ENCODE peak calls at places on chromosomes 11 and 22, in seven cellular contexts. One of them, this sample, is unnamed.

GRCh38 chr11:13116491-13116890 is 107.4 kb downstream of the RASSF10 start:
- DNase-seq in RWPE1: no peak
- DNase-seq in pons: no peak
- DNase-seq in activated CD8-positive, alpha-beta memory T cell treated with anti-CD3 and anti-CD28 coated beads for 4 hours: no peak
- DNase-seq in HTR-8/SVneo: no peak
- DNase-seq in left lobe of liver: no peak
- DNase-seq in HAP-1: no peak
- DNase-seq in this sample: no peak

GRCh38 chr11:27770576-27770975 is 70.3 kb upstream of the BDNF start:
- DNase-seq in RWPE1: peak; percentile 78
- DNase-seq in pons: no peak
- DNase-seq in activated CD8-positive, alpha-beta memory T cell treated with anti-CD3 and anti-CD28 coated beads for 4 hours: no peak
- DNase-seq in HTR-8/SVneo: peak; percentile 11
- DNase-seq in left lobe of liver: no peak
- DNase-seq in HAP-1: no peak
- DNase-seq in this sample: no peak

GRCh38 chr11:40204228-40204627 is 1255.2 kb downstream of the LRRC4C start:
- DNase-seq in RWPE1: no peak
- DNase-seq in pons: no peak
- DNase-seq in activated CD8-positive, alpha-beta memory T cell treated with anti-CD3 and anti-CD28 coated beads for 4 hours: no peak
- DNase-seq in HTR-8/SVneo: no peak
- DNase-seq in left lobe of liver: no peak
- DNase-seq in HAP-1: no peak
- DNase-seq in this sample: no peak

GRCh38 chr22:31039393-31039792 is 41.7 kb upstream of the SMTN start:
- DNase-seq in RWPE1: no peak
- DNase-seq in pons: no peak
- DNase-seq in activated CD8-positive, alpha-beta memory T cell treated with anti-CD3 and anti-CD28 coated beads for 4 hours: no peak
- DNase-seq in HTR-8/SVneo: no peak
- DNase-seq in left lobe of liver: no peak
- DNase-seq in HAP-1: no peak
- DNase-seq in this sample: no peak

GRCh38 chr11:68357568-68357967 is 45.2 kb downstream of the LRP5 start:
- DNase-seq in RWPE1: no peak
- DNase-seq in pons: no peak
- DNase-seq in activated CD8-positive, alpha-beta memory T cell treated with anti-CD3 and anti-CD28 coated beads for 4 hours: no peak
- DNase-seq in HTR-8/SVneo: no peak
- DNase-seq in left lobe of liver: peak; percentile 81
- DNase-seq in HAP-1: no peak
- DNase-seq in this sample: no peak

GRCh38 chr22:48886604-48887393 is 940.9 kb downstream of the BRD1 start:
- DNase-seq in RWPE1: no peak
- DNase-seq in pons: no peak
- DNase-seq in activated CD8-positive, alpha-beta memory T cell treated with anti-CD3 and anti-CD28 coated beads for 4 hours: no peak
- DNase-seq in HTR-8/SVneo: no peak
- DNase-seq in left lobe of liver: peak; percentile 31
- DNase-seq in HAP-1: no peak
- DNase-seq in this sample: no peak

GRCh38 chr22:20062766-20063083 is 17.3 kb upstream of the DGCR8 start:
- DNase-seq in RWPE1: peak; percentile 86
- DNase-seq in pons: no peak
- DNase-seq in activated CD8-positive, alpha-beta memory T cell treated with anti-CD3 and anti-CD28 coated beads for 4 hours: no peak
- DNase-seq in HTR-8/SVneo: no peak
- DNase-seq in left lobe of liver: no peak
- DNase-seq in HAP-1: no peak
- DNase-seq in this sample: no peak

GRCh38 chr11:113901141-113901540 is 3.5 kb upstream of the HTR3B start:
- DNase-seq in RWPE1: no peak
- DNase-seq in pons: no peak
- DNase-seq in activated CD8-positive, alpha-beta memory T cell treated with anti-CD3 and anti-CD28 coated beads for 4 hours: no peak
- DNase-seq in HTR-8/SVneo: no peak
- DNase-seq in left lobe of liver: no peak
- DNase-seq in HAP-1: no peak
- DNase-seq in this sample: no peak

GRCh38 chr22:32837142-32837541 is 35.6 kb downstream of the TIMP3 start:
- DNase-seq in RWPE1: no peak
- DNase-seq in pons: no peak
- DNase-seq in activated CD8-positive, alpha-beta memory T cell treated with anti-CD3 and anti-CD28 coated beads for 4 hours: no peak
- DNase-seq in HTR-8/SVneo: no peak
- DNase-seq in left lobe of liver: no peak
- DNase-seq in HAP-1: no peak
- DNase-seq in this sample: no peak

GRCh38 chr22:42177891-42178336 is 47.3 kb upstream of the CYP2D6 start:
- DNase-seq in RWPE1: no peak
- DNase-seq in pons: no peak
- DNase-seq in activated CD8-positive, alpha-beta memory T cell treated with anti-CD3 and anti-CD28 coated beads for 4 hours: no peak
- DNase-seq in HTR-8/SVneo: no peak
- DNase-seq in left lobe of liver: no peak
- DNase-seq in HAP-1: no peak
- DNase-seq in this sample: no peak

GRCh38 chr11:110896358-110896757 is 184.1 kb upstream of the ARHGAP20 start:
- DNase-seq in RWPE1: no peak
- DNase-seq in pons: no peak
- DNase-seq in activated CD8-positive, alpha-beta memory T cell treated with anti-CD3 and anti-CD28 coated beads for 4 hours: no peak
- DNase-seq in HTR-8/SVneo: no peak
- DNase-seq in left lobe of liver: no peak
- DNase-seq in HAP-1: no peak
- DNase-seq in this sample: no peak

GRCh38 chr11:127017482-127017881 is 16.9 kb upstream of the KIRREL3 start:
- DNase-seq in RWPE1: peak; percentile 59
- DNase-seq in pons: no peak
- DNase-seq in activated CD8-positive, alpha-beta memory T cell treated with anti-CD3 and anti-CD28 coated beads for 4 hours: no peak
- DNase-seq in HTR-8/SVneo: peak; percentile 70
- DNase-seq in left lobe of liver: no peak
- DNase-seq in HAP-1: no peak
- DNase-seq in this sample: no peak

GRCh38 chr11:67119577-67120391 is 721 bp downstream of the KDM2A start:
- DNase-seq in RWPE1: peak; percentile 26
- DNase-seq in pons: peak; percentile 56
- DNase-seq in activated CD8-positive, alpha-beta memory T cell treated with anti-CD3 and anti-CD28 coated beads for 4 hours: no peak
- DNase-seq in HTR-8/SVneo: no peak
- DNase-seq in left lobe of liver: peak; percentile 57
- DNase-seq in HAP-1: peak; percentile 46
- DNase-seq in this sample: peak; percentile 18

GRCh38 chr11:87156970-87157369 is 119.2 kb downstream of the TMEM135 start:
- DNase-seq in RWPE1: no peak
- DNase-seq in pons: no peak
- DNase-seq in activated CD8-positive, alpha-beta memory T cell treated with anti-CD3 and anti-CD28 coated beads for 4 hours: no peak
- DNase-seq in HTR-8/SVneo: no peak
- DNase-seq in left lobe of liver: no peak
- DNase-seq in HAP-1: no peak
- DNase-seq in this sample: no peak

GRCh38 chr22:30990675-30991074 is 21.6 kb downstream of the TUG1 start:
- DNase-seq in RWPE1: no peak
- DNase-seq in pons: no peak
- DNase-seq in activated CD8-positive, alpha-beta memory T cell treated with anti-CD3 and anti-CD28 coated beads for 4 hours: no peak
- DNase-seq in HTR-8/SVneo: no peak
- DNase-seq in left lobe of liver: no peak
- DNase-seq in HAP-1: no peak
- DNase-seq in this sample: no peak

GRCh38 chr11:66981976-66982578 is 7.0 kb downstream of the C11orf86 start:
- DNase-seq in RWPE1: peak; percentile 67
- DNase-seq in pons: peak; percentile 56
- DNase-seq in activated CD8-positive, alpha-beta memory T cell treated with anti-CD3 and anti-CD28 coated beads for 4 hours: no peak
- DNase-seq in HTR-8/SVneo: peak; percentile 78
- DNase-seq in left lobe of liver: no peak
- DNase-seq in HAP-1: peak; percentile 94
- DNase-seq in this sample: peak; percentile 17

GRCh38 chr11:581752-582151 is 5.5 kb downstream of the PHRF1 start:
- DNase-seq in RWPE1: no peak
- DNase-seq in pons: no peak
- DNase-seq in activated CD8-positive, alpha-beta memory T cell treated with anti-CD3 and anti-CD28 coated beads for 4 hours: no peak
- DNase-seq in HTR-8/SVneo: no peak
- DNase-seq in left lobe of liver: no peak
- DNase-seq in HAP-1: no peak
- DNase-seq in this sample: no peak

GRCh38 chr11:104390696-104391095 is 226.7 kb upstream of the PDGFD start:
- DNase-seq in RWPE1: no peak
- DNase-seq in pons: no peak
- DNase-seq in activated CD8-positive, alpha-beta memory T cell treated with anti-CD3 and anti-CD28 coated beads for 4 hours: no peak
- DNase-seq in HTR-8/SVneo: peak; percentile 33
- DNase-seq in left lobe of liver: no peak
- DNase-seq in HAP-1: no peak
- DNase-seq in this sample: no peak

GRCh38 chr22:22364207-22364606 is 119.6 kb downstream of the VPREB1 start:
- DNase-seq in RWPE1: no peak
- DNase-seq in pons: no peak
- DNase-seq in activated CD8-positive, alpha-beta memory T cell treated with anti-CD3 and anti-CD28 coated beads for 4 hours: no peak
- DNase-seq in HTR-8/SVneo: no peak
- DNase-seq in left lobe of liver: no peak
- DNase-seq in HAP-1: no peak
- DNase-seq in this sample: no peak

GRCh38 chr11:13963169-13963948 is 836 bp downstream of the SPON1 start:
- DNase-seq in RWPE1: no peak
- DNase-seq in pons: no peak
- DNase-seq in activated CD8-positive, alpha-beta memory T cell treated with anti-CD3 and anti-CD28 coated beads for 4 hours: no peak
- DNase-seq in HTR-8/SVneo: no peak
- DNase-seq in left lobe of liver: no peak
- DNase-seq in HAP-1: no peak
- DNase-seq in this sample: no peak

GRCh38 chr11:68340784-68341556 is 28.6 kb downstream of the LRP5 start:
- DNase-seq in RWPE1: no peak
- DNase-seq in pons: no peak
- DNase-seq in activated CD8-positive, alpha-beta memory T cell treated with anti-CD3 and anti-CD28 coated beads for 4 hours: no peak
- DNase-seq in HTR-8/SVneo: no peak
- DNase-seq in left lobe of liver: no peak
- DNase-seq in HAP-1: no peak
- DNase-seq in this sample: no peak

GRCh38 chr11:2472428-2473186 is 27.8 kb downstream of the KCNQ1 start:
- DNase-seq in RWPE1: no peak
- DNase-seq in pons: no peak
- DNase-seq in activated CD8-positive, alpha-beta memory T cell treated with anti-CD3 and anti-CD28 coated beads for 4 hours: no peak
- DNase-seq in HTR-8/SVneo: no peak
- DNase-seq in left lobe of liver: no peak
- DNase-seq in HAP-1: no peak
- DNase-seq in this sample: no peak

GRCh38 chr11:10642298-10642697 is 51.3 kb downstream of the IRAG1 start:
- DNase-seq in RWPE1: no peak
- DNase-seq in pons: no peak
- DNase-seq in activated CD8-positive, alpha-beta memory T cell treated with anti-CD3 and anti-CD28 coated beads for 4 hours: no peak
- DNase-seq in HTR-8/SVneo: no peak
- DNase-seq in left lobe of liver: no peak
- DNase-seq in HAP-1: no peak
- DNase-seq in this sample: no peak

GRCh38 chr11:93591247-93591898 is 48.2 kb upstream of the SMCO4 start:
- DNase-seq in RWPE1: no peak
- DNase-seq in pons: no peak
- DNase-seq in activated CD8-positive, alpha-beta memory T cell treated with anti-CD3 and anti-CD28 coated beads for 4 hours: no peak
- DNase-seq in HTR-8/SVneo: no peak
- DNase-seq in left lobe of liver: no peak
- DNase-seq in HAP-1: no peak
- DNase-seq in this sample: no peak

GRCh38 chr11:121300972-121301699 is 8.6 kb downstream of the SC5D start:
- DNase-seq in RWPE1: no peak
- DNase-seq in pons: no peak
- DNase-seq in activated CD8-positive, alpha-beta memory T cell treated with anti-CD3 and anti-CD28 coated beads for 4 hours: no peak
- DNase-seq in HTR-8/SVneo: no peak
- DNase-seq in left lobe of liver: no peak
- DNase-seq in HAP-1: no peak
- DNase-seq in this sample: no peak

GRCh38 chr22:36435516-36436415 is 45.7 kb downstream of the TXN2 start:
- DNase-seq in RWPE1: no peak
- DNase-seq in pons: no peak
- DNase-seq in activated CD8-positive, alpha-beta memory T cell treated with anti-CD3 and anti-CD28 coated beads for 4 hours: peak; percentile 61
- DNase-seq in HTR-8/SVneo: no peak
- DNase-seq in left lobe of liver: no peak
- DNase-seq in HAP-1: peak; percentile 29
- DNase-seq in this sample: no peak

GRCh38 chr11:43327987-43328386 is 16.2 kb downstream of the API5 start:
- DNase-seq in RWPE1: peak; percentile 71
- DNase-seq in pons: no peak
- DNase-seq in activated CD8-positive, alpha-beta memory T cell treated with anti-CD3 and anti-CD28 coated beads for 4 hours: no peak
- DNase-seq in HTR-8/SVneo: peak; percentile 15
- DNase-seq in left lobe of liver: no peak
- DNase-seq in HAP-1: no peak
- DNase-seq in this sample: no peak

GRCh38 chr11:134837887-134838232 is 425.8 kb upstream of the B3GAT1 start:
- DNase-seq in RWPE1: no peak
- DNase-seq in pons: no peak
- DNase-seq in activated CD8-positive, alpha-beta memory T cell treated with anti-CD3 and anti-CD28 coated beads for 4 hours: no peak
- DNase-seq in HTR-8/SVneo: no peak
- DNase-seq in left lobe of liver: no peak
- DNase-seq in HAP-1: no peak
- DNase-seq in this sample: no peak

GRCh38 chr11:88051386-88051785 is 123.9 kb downstream of the RAB38 start:
- DNase-seq in RWPE1: peak; percentile 36
- DNase-seq in pons: no peak
- DNase-seq in activated CD8-positive, alpha-beta memory T cell treated with anti-CD3 and anti-CD28 coated beads for 4 hours: no peak
- DNase-seq in HTR-8/SVneo: no peak
- DNase-seq in left lobe of liver: no peak
- DNase-seq in HAP-1: no peak
- DNase-seq in this sample: no peak

GRCh38 chr22:25853902-25854301 is 111.9 kb downstream of the MYO18B start:
- DNase-seq in RWPE1: no peak
- DNase-seq in pons: no peak
- DNase-seq in activated CD8-positive, alpha-beta memory T cell treated with anti-CD3 and anti-CD28 coated beads for 4 hours: no peak
- DNase-seq in HTR-8/SVneo: no peak
- DNase-seq in left lobe of liver: no peak
- DNase-seq in HAP-1: no peak
- DNase-seq in this sample: no peak

GRCh38 chr22:48570912-48571311 is 1256.8 kb downstream of the BRD1 start:
- DNase-seq in RWPE1: no peak
- DNase-seq in pons: no peak
- DNase-seq in activated CD8-positive, alpha-beta memory T cell treated with anti-CD3 and anti-CD28 coated beads for 4 hours: no peak
- DNase-seq in HTR-8/SVneo: no peak
- DNase-seq in left lobe of liver: no peak
- DNase-seq in HAP-1: no peak
- DNase-seq in this sample: no peak

GRCh38 chr22:42934338-42934737 is 77.3 kb upstream of the ARFGAP3 start:
- DNase-seq in RWPE1: no peak
- DNase-seq in pons: no peak
- DNase-seq in activated CD8-positive, alpha-beta memory T cell treated with anti-CD3 and anti-CD28 coated beads for 4 hours: no peak
- DNase-seq in HTR-8/SVneo: no peak
- DNase-seq in left lobe of liver: no peak
- DNase-seq in HAP-1: no peak
- DNase-seq in this sample: no peak